ENCODE peak calls at places on chromosomes 6 and 20, in five cellular contexts. M is brain microvascular endothelial cell, B is RKO, U is DMS153, K is ACHN. F is an unnamed sample.

GRCh38 chr6:3370361-3371221 is 86.3 kb downstream of the SLC22A23 start:
- DNase-seq in M (no peak), U (no peak), B (no peak), K (no peak), F (no peak)

GRCh38 chr6:134984821-134985220 is 34.9 kb upstream of the ALDH8A1 start:
- DNase-seq in M (no peak), K (no peak), B (no peak), U (no peak), F (no peak)

GRCh38 chr20:57747889-57748456 is 38.2 kb upstream of the PMEPA1 start:
- DNase-seq in K (no peak), B (no peak), U (no peak), M (peak), F (no peak)

GRCh38 chr6:32291549-32291948 is 67.7 kb upstream of the NOTCH4 start:
- DNase-seq in M (no peak), B (no peak), K (no peak), U (no peak), F (no peak)

GRCh38 chr6:68635706-68636513 is 828 bp downstream of the ADGRB3 start:
- DNase-seq in M (peak), K (no peak), U (peak), B (no peak), F (no peak)

GRCh38 chr6:3578981-3579380 is 122.1 kb upstream of the SLC22A23 start:
- DNase-seq in M (no peak), U (no peak), K (no peak), B (no peak), F (no peak)

GRCh38 chr20:9573598-9573997 is 59.2 kb downstream of the LAMP5 start:
- DNase-seq in B (no peak), U (no peak), K (no peak), M (no peak), F (no peak)

GRCh38 chr6:72952808-72953630 is 272.3 kb downstream of the KHDC1L start:
- DNase-seq in K (peak), M (no peak), U (no peak), B (peak), F (no peak)

GRCh38 chr6:141580988-141581387 is 551.7 kb upstream of the GJE1 start:
- DNase-seq in K (no peak), B (peak), M (peak), U (no peak), F (no peak)

GRCh38 chr20:59817846-59818245 is 115.6 kb downstream of the SYCP2 start:
- DNase-seq in U (no peak), M (no peak), B (no peak), K (no peak), F (no peak)

GRCh38 chr6:13372688-13373487 is 44.6 kb upstream of the TBC1D7 start:
- DNase-seq in B (no peak), U (no peak), M (no peak), K (no peak), F (no peak)

GRCh38 chr6:3867616-3868502 is 18.7 kb downstream of the FAM50B start:
- DNase-seq in B (no peak), K (no peak), M (no peak), U (no peak), F (no peak)

GRCh38 chr6:39724787-39725631 is at the start of gene KIF6:
- DNase-seq in B (no peak), M (peak), U (peak), K (peak), F (peak)

GRCh38 chr6:157410088-157410487 is 29.1 kb downstream of the ZDHHC14 start:
- DNase-seq in K (no peak), U (no peak), M (peak), B (no peak), F (no peak)

GRCh38 chr6:167472876-167473275 is 148.0 kb downstream of the TTLL2 start:
- DNase-seq in U (no peak), M (no peak), B (no peak), K (no peak), F (no peak)

GRCh38 chr6:71852951-71853350 is 33.4 kb upstream of the RIMS1 start:
- DNase-seq in U (no peak), B (no peak), M (no peak), K (no peak), F (no peak)

GRCh38 chr20:9270831-9271230 is 201.9 kb downstream of the PLCB4 start:
- DNase-seq in K (no peak), B (no peak), U (no peak), M (peak), F (no peak)

GRCh38 chr6:142918339-142919042 is 26.5 kb downstream of the HIVEP2 start:
- DNase-seq in M (no peak), B (no peak), U (no peak), K (no peak), F (no peak)

GRCh38 chr6:34238507-34239239 is 2.0 kb downstream of the HMGA1 start:
- DNase-seq in K (no peak), B (no peak), M (no peak), U (no peak), F (no peak)

GRCh38 chr6:143673638-143674037 is 4.1 kb upstream of the PHACTR2 start:
- DNase-seq in B (peak), U (no peak), M (peak), K (peak), F (no peak)

GRCh38 chr20:46767127-46767761 is 57.8 kb downstream of the SLC2A10 start:
- DNase-seq in K (peak), M (no peak), B (peak), U (peak), F (peak)

F was measured in CMK.